ENCODE peak calls at places on chromosomes 6 and 20, in four cellular contexts. J is CD8-positive, alpha-beta T cell; C is neural crest cell; Y is prostate gland. M is an unnamed sample.
A peak's percentile ranks its signal among the peaks of the same experiment; 100 is the strongest.

GRCh38 chr20:63274381-63275228 is 2.0 kb downstream of the ARFGAP1 start:
- DNase-seq in J (no peak), C (no peak), Y (no peak), M (no peak)

GRCh38 chr20:23626040-23626620 is 11.6 kb downstream of the CST3 start:
- DNase-seq in J (no peak), C (no peak), Y (no peak), M (no peak)

GRCh38 chr6:142570221-142570671 is 268.4 kb downstream of the ADGRG6 start:
- DNase-seq in J (no peak), C (no peak), Y (peak; percentile 28), M (no peak)

GRCh38 chr6:40380271-40380670 is 206.9 kb downstream of the LRFN2 start:
- DNase-seq in J (no peak), C (no peak), Y (no peak), M (no peak)

GRCh38 chr6:56677559-56677958 is 34.9 kb upstream of the DST start:
- DNase-seq in J (no peak), C (no peak), Y (no peak), M (no peak)

GRCh38 chr20:8693709-8694108 is 375.2 kb upstream of the PLCB4 start:
- DNase-seq in J (no peak), C (no peak), Y (no peak), M (no peak)

GRCh38 chr6:14711056-14711703 is 534.7 kb upstream of the JARID2 start:
- DNase-seq in J (no peak), C (no peak), Y (no peak), M (peak; percentile 21)

GRCh38 chr6:116313377-116313776 is 33.6 kb upstream of the TSPYL1 start:
- DNase-seq in J (no peak), C (no peak), Y (no peak), M (no peak)

GRCh38 chr20:50788045-50788867 is 6.6 kb upstream of the BCAS4 start:
- DNase-seq in J (no peak), C (no peak), Y (peak; percentile 28), M (no peak)

GRCh38 chr6:111572216-111572706 is 33.4 kb downstream of the TRAF3IP2 start:
- DNase-seq in J (no peak), C (no peak), Y (no peak), M (no peak)

GRCh38 chr6:63975685-63976084 is 340.1 kb downstream of the PHF3 start:
- DNase-seq in J (no peak), C (no peak), Y (no peak), M (no peak)

DNA sequence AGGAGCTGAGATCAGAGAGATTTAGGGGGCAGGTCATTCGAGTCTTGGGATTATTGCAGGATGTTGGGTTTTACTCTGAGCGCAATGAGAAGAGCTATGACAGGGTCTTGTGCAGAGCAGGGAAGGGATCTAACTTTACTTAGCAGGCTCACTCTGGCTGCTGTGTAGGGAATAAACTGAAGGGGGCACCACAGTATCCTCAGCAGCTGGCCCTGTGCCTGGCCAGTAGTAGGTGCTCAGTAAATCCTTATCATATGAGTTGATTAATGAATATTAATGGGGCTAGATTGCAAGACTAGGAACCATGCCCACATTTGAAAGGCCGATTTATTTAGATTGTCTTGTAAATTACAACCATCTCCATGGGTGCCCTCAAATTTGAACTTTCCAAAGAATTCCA is 4.6 kb upstream of the MDGA1 start:
- DNase-seq in J (no peak), C (no peak), Y (no peak), M (no peak)
- TF ChIP-seq CTCF in J (no peak), C (peak; percentile 35), Y (no peak), M (peak; percentile 30)

DNA sequence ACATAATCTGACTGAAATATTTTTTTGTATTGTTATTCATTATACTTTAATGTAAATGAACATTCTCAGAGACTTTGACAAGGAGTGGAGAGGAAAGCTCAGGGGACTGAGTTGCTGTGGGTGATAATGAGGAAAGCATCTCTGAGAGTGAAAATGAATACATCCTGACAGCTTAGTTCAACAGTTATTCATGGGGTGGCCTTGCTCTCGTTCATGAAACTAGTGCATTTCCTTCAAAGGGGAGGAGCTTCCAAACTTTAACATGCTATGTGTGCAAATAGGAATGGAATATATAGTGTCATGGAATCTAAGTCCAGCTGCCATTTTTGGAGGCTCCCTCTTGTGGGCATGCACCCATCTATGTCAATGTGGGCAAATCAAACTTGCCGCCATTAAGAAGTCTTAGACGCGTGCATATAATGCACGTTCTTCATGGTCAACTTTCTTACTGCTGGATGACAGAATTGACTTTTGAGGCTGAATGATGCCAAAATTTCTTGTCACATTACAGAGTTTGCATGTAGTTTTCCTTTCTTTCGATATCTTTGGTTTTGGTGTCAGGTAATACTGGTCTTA is 124.3 kb upstream of the TMEM170B start:
- DNase-seq in J (no peak), C (no peak), Y (no peak), M (no peak)
- TF ChIP-seq CTCF in J (no peak), C (no peak), Y (no peak), M (peak; percentile 25)

GRCh38 chr6:82337688-82338257 is 25.8 kb upstream of the TPBG start:
- DNase-seq in J (no peak), C (no peak), Y (peak; percentile 11), M (no peak)
- TF ChIP-seq CTCF in J (no peak), C (no peak), Y (peak; percentile 16), M (no peak)

DNA sequence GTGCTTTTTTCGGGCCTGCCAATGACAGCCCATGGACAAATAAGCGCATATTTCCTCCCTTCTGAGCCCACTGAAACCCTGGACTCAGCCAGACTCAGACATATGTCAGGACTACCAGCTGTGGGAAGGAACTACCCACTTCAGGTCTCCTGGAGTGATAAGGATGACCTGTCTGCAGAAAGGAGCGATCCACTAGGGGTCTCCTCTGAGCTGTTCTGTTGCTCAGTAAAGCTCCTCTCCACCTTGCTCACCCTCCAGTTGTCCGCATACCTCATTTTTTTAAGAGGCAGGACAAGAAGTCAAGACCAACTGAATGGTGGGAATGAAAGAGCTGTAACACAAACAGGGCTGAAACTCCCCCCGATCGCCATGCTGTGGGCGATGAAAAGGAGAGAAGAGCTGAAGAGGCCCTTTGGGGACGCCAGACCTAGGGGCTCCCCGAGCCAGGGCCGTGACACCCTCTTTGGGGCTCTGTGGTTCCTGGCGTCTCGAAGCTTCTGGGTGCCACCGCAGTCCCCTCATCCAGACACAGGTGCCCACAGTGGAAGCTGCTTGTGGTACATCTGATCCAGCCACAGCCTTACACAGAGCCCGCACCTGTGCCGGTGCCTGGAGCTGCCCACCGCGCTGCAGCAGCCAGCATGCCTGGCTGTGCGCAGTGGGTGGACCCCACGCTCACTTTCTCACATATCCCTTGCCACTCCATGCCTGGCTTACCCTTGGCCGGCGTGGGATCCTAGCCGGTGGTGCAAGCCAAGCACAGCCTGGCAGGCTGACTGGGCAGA is 68.8 kb downstream of the EYS start:
- DNase-seq in J (no peak), C (peak; percentile 9), Y (no peak), M (no peak)
- TF ChIP-seq CTCF in J (no peak), C (peak; percentile 51), Y (no peak), M (peak; percentile 27)

GRCh38 chr6:36605560-36606391 is 11.6 kb downstream of the SRSF3 start:
- DNase-seq in J (no peak), C (no peak), Y (no peak), M (no peak)
- TF ChIP-seq CTCF in J (no peak), C (peak; percentile 40), Y (peak; percentile 12), M (no peak)

GRCh38 chr20:22620342-22620741 is 36.0 kb upstream of the FOXA2 start:
- DNase-seq in J (no peak), C (no peak), Y (no peak), M (no peak)

GRCh38 chr20:22626501-22626900 is 42.1 kb upstream of the FOXA2 start:
- DNase-seq in J (no peak), C (no peak), Y (no peak), M (no peak)

GRCh38 chr20:22619806-22620205 is 35.4 kb upstream of the FOXA2 start:
- DNase-seq in J (no peak), C (no peak), Y (no peak), M (no peak)

GRCh38 chr20:22619272-22619671 is 34.9 kb upstream of the FOXA2 start:
- DNase-seq in J (no peak), C (no peak), Y (no peak), M (no peak)

GRCh38 chr20:22623211-22623610 is 38.8 kb upstream of the FOXA2 start:
- DNase-seq in J (no peak), C (no peak), Y (no peak), M (no peak)
- TF ChIP-seq CTCF in J (no peak), C (no peak), Y (no peak), M (no peak)

DNA sequence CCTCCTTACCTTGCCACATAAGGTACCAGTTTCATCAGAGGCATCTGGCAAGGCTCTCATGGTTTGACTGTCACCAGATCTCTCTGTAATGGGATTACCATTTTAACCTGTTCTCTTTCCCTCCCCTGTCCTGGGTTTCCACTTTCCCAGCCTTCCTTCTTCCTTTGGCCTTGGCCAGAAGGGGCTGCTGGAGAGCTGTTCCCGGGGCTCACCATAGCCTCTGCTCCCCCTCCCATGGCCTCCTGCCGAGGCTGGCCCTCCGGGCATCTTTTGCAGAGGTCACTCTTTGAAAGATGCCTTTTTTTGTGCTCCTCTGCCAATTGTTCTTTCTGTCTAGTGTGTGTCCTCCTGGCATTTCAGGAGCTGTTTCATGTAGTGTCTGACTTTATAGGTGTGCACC is 100.7 kb upstream of the SCP2D1 start:
- DNase-seq in J (no peak), C (no peak), Y (no peak), M (no peak)
- TF ChIP-seq CTCF in J (no peak), C (no peak), Y (no peak), M (no peak)

DNA sequence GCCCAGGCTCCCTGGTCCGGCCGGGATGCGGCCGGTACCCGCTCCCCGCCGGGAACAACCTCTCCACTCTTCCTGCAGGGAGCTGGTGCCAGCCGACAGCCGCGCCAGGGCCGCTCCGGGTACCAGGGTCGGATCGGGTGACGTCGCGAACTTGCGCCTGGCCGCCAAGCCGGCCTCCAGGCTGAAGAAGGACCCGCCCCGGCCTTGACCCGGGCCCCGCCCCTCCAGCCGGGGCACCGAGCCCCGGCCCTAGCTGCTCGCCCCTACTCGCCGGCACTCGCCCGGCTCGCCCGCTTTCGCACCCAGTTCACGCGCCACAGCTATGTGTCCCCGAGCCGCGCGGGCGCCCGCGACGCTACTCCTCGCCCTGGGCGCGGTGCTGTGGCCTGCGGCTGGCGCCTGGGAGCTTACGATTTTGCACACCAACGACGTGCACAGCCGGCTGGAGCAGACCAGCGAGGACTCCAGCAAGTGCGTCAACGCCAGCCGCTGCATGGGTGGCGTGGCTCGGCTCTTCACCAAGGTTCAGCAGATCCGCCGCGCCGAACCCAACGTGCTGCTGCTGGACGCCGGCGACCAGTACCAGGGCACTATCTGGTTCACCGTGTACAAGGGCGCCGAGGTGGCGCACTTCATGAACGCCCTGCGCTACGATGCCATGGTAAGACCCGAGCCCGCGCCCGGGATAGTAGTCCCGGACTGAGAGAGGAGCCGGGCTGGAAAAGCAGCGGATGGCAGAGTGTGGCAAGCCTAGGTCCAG is at the start of gene NT5E:
- DNase-seq in J (peak; percentile 19), C (peak; percentile 50), Y (peak; percentile 17), M (peak; percentile 88)
- TF ChIP-seq CTCF in J (no peak), C (no peak), Y (no peak), M (peak; percentile 9)

DNA sequence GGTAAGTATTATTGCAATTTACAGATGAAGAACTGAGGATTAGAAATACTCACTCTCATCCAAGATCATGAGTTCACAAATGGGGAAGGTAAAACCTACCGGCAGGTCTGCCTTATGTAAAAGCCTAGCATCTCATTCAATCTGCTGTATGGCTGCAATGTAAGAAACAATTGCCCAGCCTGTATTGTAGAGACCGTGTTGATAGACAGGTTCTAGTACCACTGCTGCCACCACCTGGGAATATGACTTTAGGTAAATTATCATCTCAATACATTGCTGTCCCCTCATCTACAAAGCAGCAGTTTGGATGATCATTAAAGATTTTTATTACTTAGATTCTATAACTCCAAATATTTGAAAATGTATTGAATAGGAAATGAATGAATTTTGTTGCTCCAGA is 23.3 kb upstream of the ARHGAP18 start:
- DNase-seq in J (no peak), C (no peak), Y (no peak), M (no peak)
- TF ChIP-seq CTCF in J (no peak), C (no peak), Y (no peak), M (peak; percentile 29)